ENCODE peak calls at places on chromosomes 3 and 15, in four cellular contexts. S is stomach, H is IMR-90, B is tibial nerve. E is an unnamed sample. For H3K4me1, the result is how much of the 10 kb centered on the place peaks cover.

GRCh38 chr15:38072507-38073277 is 138.3 kb downstream of the TMCO5A start:
- DNase-seq in S (peak), H (peak), B (peak), E (peak)

GRCh38 chr15:92033723-92034122 is 180.2 kb downstream of the SLCO3A1 start:
- DNase-seq in S (no peak), H (no peak), B (no peak), E (no peak)

GRCh38 chr3:8741581-8742355 is 8.2 kb downstream of the CAV3 start:
- DNase-seq in S (no peak), H (peak), B (no peak), E (no peak)

GRCh38 chr3:57981483-57982087 is 26.6 kb upstream of the FLNB start:
- DNase-seq in S (no peak), H (no peak), B (no peak), E (no peak)

GRCh38 chr15:89822030-89822429 is 7.4 kb upstream of the ANPEP start:
- DNase-seq in S (no peak), H (no peak), B (no peak), E (no peak)

GRCh38 chr15:57146394-57147140 is 228.1 kb downstream of the TCF12 start:
- DNase-seq in S (no peak), H (peak), B (peak), E (no peak)

GRCh38 chr3:71376911-71377310 is 206.6 kb downstream of the FOXP1 start:
- DNase-seq in S (no peak), H (no peak), B (no peak), E (no peak)

GRCh38 chr15:29081781-29082180 is 187.8 kb downstream of the NSMCE3 start:
- DNase-seq in S (no peak), H (no peak), B (no peak), E (peak)

GRCh38 chr15:60326824-60327654 is 70.7 kb downstream of the ANXA2 start:
- DNase-seq in S (no peak), H (peak), B (peak), E (no peak)

GRCh38 chr3:101854608-101855304 is 5.4 kb downstream of the NFKBIZ start:
- DNase-seq in S (peak), H (no peak), B (no peak), E (no peak)

GRCh38 chr15:59380902-59381610 is 8.4 kb upstream of the MYO1E start:
- DNase-seq in S (no peak), H (no peak), B (no peak), E (no peak)

GRCh38 chr3:10219737-10220136 is 28.5 kb upstream of the TATDN2 start:
- DNase-seq in S (no peak), H (no peak), B (no peak), E (no peak)

GRCh38 chr3:120350431-120350941 is 1.3 kb upstream of the LRRC58 start:
- DNase-seq in S (no peak), H (peak), B (peak), E (peak)

GRCh38 chr3:134910026-134910425 is 115.0 kb downstream of the EPHB1 start:
- DNase-seq in S (no peak), H (no peak), B (no peak), E (no peak)

GRCh38 chr3:29170894-29171582 is 109.8 kb upstream of the RBMS3 start:
- DNase-seq in S (no peak), H (peak), B (no peak), E (no peak)

GRCh38 chr3:13112521-13113345 is 39.5 kb upstream of the IQSEC1 start:
- DNase-seq in S (no peak), H (no peak), B (no peak), E (peak)

GRCh38 chr15:53976844-53977392 is 1.3 kb upstream of the UNC13C start:
- DNase-seq in S (no peak), H (no peak), B (no peak), E (peak)

GRCh38 chr3:183410280-183410679 is 18.1 kb downstream of the MCF2L2 start:
- DNase-seq in S (no peak), H (no peak), B (no peak), E (no peak)

GRCh38 chr15:99504071-99504822 is 61.5 kb upstream of the MEF2A start:
- DNase-seq in S (no peak), H (no peak), B (no peak), E (no peak)

GRCh38 chr3:193530231-193531165 is 24.2 kb downstream of the ATP13A4 start:
- DNase-seq in S (no peak), H (no peak), B (no peak), E (no peak)

GRCh38 chr3:159926573-159926972 is 62.1 kb upstream of the IL12A start:
- DNase-seq in S (no peak), H (no peak), B (no peak), E (no peak)

GRCh38 chr3:185150561-185150960 is 2.3 kb downstream of the C3orf70 start:
- DNase-seq in S (no peak), H (no peak), B (no peak), E (no peak)

GRCh38 chr3:151971814-151972579 is 98.6 kb downstream of the SUCNR1 start:
- DNase-seq in S (peak), H (peak), B (no peak), E (no peak)

GRCh38 chr15:91290553-91290952 is 190.5 kb downstream of the SV2B start:
- DNase-seq in S (no peak), H (no peak), B (no peak), E (no peak)

GRCh38 chr3:2476996-2477395 is 378.3 kb downstream of the CNTN4 start:
- DNase-seq in S (no peak), H (no peak), B (no peak), E (no peak)

GRCh38 chr3:2477635-2478034 is 379.0 kb downstream of the CNTN4 start:
- DNase-seq in S (no peak), H (no peak), B (no peak), E (no peak)
- H3K4me3 ChIP-seq in S (no peak), H (no peak), B (no peak), E (no peak)

GRCh38 chr3:109384164-109384563 is 46.8 kb upstream of the DPPA4 start:
- DNase-seq in S (no peak), H (no peak), B (no peak), E (no peak)
- H3K27ac ChIP-seq in S (no peak), H (no peak), B (no peak), E (no peak)

GRCh38 chr3:124275421-124275820 is 283.5 kb upstream of the ROPN1 start:
- DNase-seq in S (no peak), H (no peak), B (no peak), E (peak)

GRCh38 chr3:124273651-124274050 is 281.7 kb upstream of the ROPN1 start:
- DNase-seq in S (no peak), H (peak), B (no peak), E (no peak)

GRCh38 chr3:124276863-124277515 is 285.1 kb upstream of the ROPN1 start:
- DNase-seq in S (no peak), H (no peak), B (peak), E (no peak)

GRCh38 chr3:124276163-124276862 is 284.4 kb upstream of the ROPN1 start:
- DNase-seq in S (no peak), H (no peak), B (no peak), E (no peak)

GRCh38 chr3:124277516-124277890 is 285.6 kb upstream of the ROPN1 start:
- DNase-seq in S (no peak), H (peak), B (peak), E (no peak)
- H3K4me1 ChIP-seq in S (under half), H (under half), B (under half), E (under half)

GRCh38 chr3:197367081-197367780 is 68.8 kb upstream of the DLG1 start:
- DNase-seq in S (peak), H (peak), B (no peak), E (no peak)
- H3K4me3 ChIP-seq in S (no peak), H (no peak), B (no peak), E (no peak)

E was measured in aorta.